ENCODE peak calls at places on chromosomes 16 and 17, in six cellular contexts. One of them, this sample, is unnamed.

GRCh38 chr16:17887963-17888362 is 417.2 kb upstream of the XYLT1 start:
- DNase-seq in IMR-90: no peak
- DNase-seq in H1: no peak
- DNase-seq in neuronal stem cell: no peak
- DNase-seq in mesenchymal stem cell: no peak
- DNase-seq in trophoblast cell: no peak
- DNase-seq in this sample: no peak

GRCh38 chr17:28963841-28964240 is 12.5 kb upstream of the PHF12 start:
- DNase-seq in trophoblast cell: no peak
- DNase-seq in IMR-90: no peak
- DNase-seq in neuronal stem cell: no peak
- DNase-seq in mesenchymal stem cell: no peak
- DNase-seq in H1: no peak
- DNase-seq in this sample: no peak

GRCh38 chr17:62652251-62653001 is 25.0 kb downstream of the MRC2 start:
- DNase-seq in neuronal stem cell: peak
- DNase-seq in trophoblast cell: peak
- DNase-seq in IMR-90: peak
- DNase-seq in H1: no peak
- DNase-seq in mesenchymal stem cell: peak
- DNase-seq in this sample: peak

GRCh38 chr16:55021595-55022475 is 91.2 kb downstream of the IRX5 start:
- DNase-seq in mesenchymal stem cell: no peak
- DNase-seq in H1: peak
- DNase-seq in IMR-90: no peak
- DNase-seq in neuronal stem cell: no peak
- DNase-seq in trophoblast cell: peak
- DNase-seq in this sample: peak

GRCh38 chr17:33021731-33022408 is 30.2 kb downstream of the SPACA3 start:
- DNase-seq in mesenchymal stem cell: no peak
- DNase-seq in H1: no peak
- DNase-seq in neuronal stem cell: no peak
- DNase-seq in trophoblast cell: no peak
- DNase-seq in IMR-90: peak
- DNase-seq in this sample: peak

GRCh38 chr17:74623693-74624093 is at the start of gene CD300E:
- DNase-seq in trophoblast cell: peak
- DNase-seq in IMR-90: no peak
- DNase-seq in H1: no peak
- DNase-seq in neuronal stem cell: no peak
- DNase-seq in mesenchymal stem cell: no peak
- DNase-seq in this sample: no peak

GRCh38 chr16:57091990-57092785 is at the start of gene CPNE2:
- DNase-seq in mesenchymal stem cell: peak
- DNase-seq in trophoblast cell: peak
- DNase-seq in IMR-90: peak
- DNase-seq in neuronal stem cell: peak
- DNase-seq in H1: no peak
- DNase-seq in this sample: peak

GRCh38 chr17:56897646-56898424 is 16.0 kb downstream of the TRIM25 start:
- DNase-seq in mesenchymal stem cell: no peak
- DNase-seq in neuronal stem cell: no peak
- DNase-seq in IMR-90: no peak
- DNase-seq in H1: no peak
- DNase-seq in trophoblast cell: no peak
- DNase-seq in this sample: no peak

GRCh38 chr17:74097461-74098131 is 105.9 kb upstream of the RPL38 start:
- DNase-seq in H1: no peak
- DNase-seq in neuronal stem cell: no peak
- DNase-seq in IMR-90: no peak
- DNase-seq in mesenchymal stem cell: no peak
- DNase-seq in trophoblast cell: no peak
- DNase-seq in this sample: no peak

GRCh38 chr16:17470002-17470870 is 524 bp downstream of the XYLT1 start:
- DNase-seq in mesenchymal stem cell: no peak
- DNase-seq in H1: no peak
- DNase-seq in trophoblast cell: peak
- DNase-seq in IMR-90: no peak
- DNase-seq in neuronal stem cell: no peak
- DNase-seq in this sample: no peak

GRCh38 chr16:67884684-67885083 is at the start of gene NRN1L:
- DNase-seq in H1: peak
- DNase-seq in trophoblast cell: peak
- DNase-seq in neuronal stem cell: peak
- DNase-seq in mesenchymal stem cell: peak
- DNase-seq in IMR-90: peak
- DNase-seq in this sample: peak

GRCh38 chr17:4788807-4789700 is at the start of gene GLTPD2:
- DNase-seq in neuronal stem cell: peak
- DNase-seq in mesenchymal stem cell: peak
- DNase-seq in H1: no peak
- DNase-seq in IMR-90: no peak
- DNase-seq in trophoblast cell: peak
- DNase-seq in this sample: peak

GRCh38 chr17:35984140-35984539 is 2.4 kb downstream of the CCL14 start:
- DNase-seq in trophoblast cell: no peak
- DNase-seq in H1: no peak
- DNase-seq in neuronal stem cell: no peak
- DNase-seq in mesenchymal stem cell: no peak
- DNase-seq in IMR-90: no peak
- DNase-seq in this sample: no peak

GRCh38 chr16:62540496-62540895 is 504.3 kb upstream of the CDH8 start:
- DNase-seq in mesenchymal stem cell: peak
- DNase-seq in IMR-90: no peak
- DNase-seq in trophoblast cell: no peak
- DNase-seq in H1: no peak
- DNase-seq in neuronal stem cell: no peak
- DNase-seq in this sample: no peak

GRCh38 chr17:8019665-8020064 is 17.2 kb downstream of the GUCY2D start:
- DNase-seq in trophoblast cell: no peak
- DNase-seq in mesenchymal stem cell: no peak
- DNase-seq in neuronal stem cell: no peak
- DNase-seq in H1: no peak
- DNase-seq in IMR-90: peak
- DNase-seq in this sample: no peak

GRCh38 chr16:5951486-5951885 is 853.9 kb upstream of the EEF2KMT start:
- DNase-seq in H1: no peak
- DNase-seq in neuronal stem cell: no peak
- DNase-seq in trophoblast cell: no peak
- DNase-seq in mesenchymal stem cell: no peak
- DNase-seq in IMR-90: no peak
- DNase-seq in this sample: no peak

GRCh38 chr16:70254095-70254964 is 2.6 kb upstream of the EXOSC6 start:
- DNase-seq in trophoblast cell: no peak
- DNase-seq in mesenchymal stem cell: no peak
- DNase-seq in IMR-90: peak
- DNase-seq in H1: no peak
- DNase-seq in neuronal stem cell: no peak
- DNase-seq in this sample: no peak

GRCh38 chr17:41697122-41697962 is 8.7 kb downstream of the EIF1 start:
- DNase-seq in mesenchymal stem cell: peak
- DNase-seq in neuronal stem cell: no peak
- DNase-seq in H1: no peak
- DNase-seq in IMR-90: peak
- DNase-seq in trophoblast cell: peak
- DNase-seq in this sample: no peak

GRCh38 chr17:524570-524969 is 172.0 kb upstream of the RPH3AL start:
- DNase-seq in H1: no peak
- DNase-seq in trophoblast cell: no peak
- DNase-seq in neuronal stem cell: no peak
- DNase-seq in mesenchymal stem cell: no peak
- DNase-seq in IMR-90: no peak
- DNase-seq in this sample: no peak

GRCh38 chr17:530851-531250 is 178.2 kb upstream of the RPH3AL start:
- DNase-seq in IMR-90: no peak
- DNase-seq in neuronal stem cell: no peak
- DNase-seq in mesenchymal stem cell: no peak
- DNase-seq in H1: no peak
- DNase-seq in trophoblast cell: no peak
- DNase-seq in this sample: no peak

GRCh38 chr17:528253-528652 is 175.6 kb upstream of the RPH3AL start:
- DNase-seq in IMR-90: no peak
- DNase-seq in trophoblast cell: no peak
- DNase-seq in mesenchymal stem cell: no peak
- DNase-seq in H1: no peak
- DNase-seq in neuronal stem cell: no peak
- DNase-seq in this sample: no peak

GRCh38 chr17:522912-523311 is 170.3 kb upstream of the RPH3AL start:
- DNase-seq in neuronal stem cell: peak
- DNase-seq in mesenchymal stem cell: no peak
- DNase-seq in IMR-90: no peak
- DNase-seq in trophoblast cell: no peak
- DNase-seq in H1: no peak
- DNase-seq in this sample: peak

GRCh38 chr17:527247-527646 is 174.6 kb upstream of the RPH3AL start:
- DNase-seq in neuronal stem cell: no peak
- DNase-seq in H1: no peak
- DNase-seq in trophoblast cell: no peak
- DNase-seq in mesenchymal stem cell: no peak
- DNase-seq in IMR-90: no peak
- DNase-seq in this sample: no peak
- H2AK5ac ChIP-seq in neuronal stem cell: no peak
- H2AK5ac ChIP-seq in H1: peak
- H2AK5ac ChIP-seq in trophoblast cell: no peak
- H2AK5ac ChIP-seq in mesenchymal stem cell: no peak
- H2AK5ac ChIP-seq in IMR-90: no peak
- H2AK5ac ChIP-seq in this sample: no peak

GRCh38 chr16:736936-737481 is 3.8 kb downstream of the CIAO3 start:
- DNase-seq in trophoblast cell: no peak
- DNase-seq in neuronal stem cell: no peak
- DNase-seq in H1: no peak
- DNase-seq in mesenchymal stem cell: no peak
- DNase-seq in IMR-90: no peak
- DNase-seq in this sample: no peak
- H3K4me3 ChIP-seq in trophoblast cell: no peak
- H3K4me3 ChIP-seq in neuronal stem cell: no peak
- H3K4me3 ChIP-seq in H1: no peak
- H3K4me3 ChIP-seq in mesenchymal stem cell: no peak
- H3K4me3 ChIP-seq in IMR-90: no peak
- H3K4me3 ChIP-seq in this sample: no peak

GRCh38 chr17:58338454-58338841 is 9.9 kb upstream of the TSPOAP1 start:
- DNase-seq in IMR-90: no peak
- DNase-seq in neuronal stem cell: no peak
- DNase-seq in trophoblast cell: no peak
- DNase-seq in H1: no peak
- DNase-seq in mesenchymal stem cell: no peak
- DNase-seq in this sample: no peak
- H2AK5ac ChIP-seq in IMR-90: peak
- H2AK5ac ChIP-seq in neuronal stem cell: no peak
- H2AK5ac ChIP-seq in trophoblast cell: peak
- H2AK5ac ChIP-seq in H1: peak
- H2AK5ac ChIP-seq in mesenchymal stem cell: peak
- H2AK5ac ChIP-seq in this sample: peak

GRCh38 chr17:1030684-1031557 is 34.0 kb downstream of the TIMM22 start:
- DNase-seq in trophoblast cell: no peak
- DNase-seq in neuronal stem cell: no peak
- DNase-seq in mesenchymal stem cell: no peak
- DNase-seq in IMR-90: no peak
- DNase-seq in H1: no peak
- DNase-seq in this sample: no peak
- H3K4me3 ChIP-seq in trophoblast cell: no peak
- H3K4me3 ChIP-seq in neuronal stem cell: no peak
- H3K4me3 ChIP-seq in mesenchymal stem cell: no peak
- H3K4me3 ChIP-seq in IMR-90: no peak
- H3K4me3 ChIP-seq in H1: no peak
- H3K4me3 ChIP-seq in this sample: no peak

GRCh38 chr17:20203761-20204263 is 194.7 kb downstream of the SPECC1 start:
- DNase-seq in trophoblast cell: no peak
- DNase-seq in IMR-90: peak
- DNase-seq in H1: no peak
- DNase-seq in neuronal stem cell: no peak
- DNase-seq in mesenchymal stem cell: peak
- DNase-seq in this sample: no peak
- H2AK5ac ChIP-seq in trophoblast cell: no peak
- H2AK5ac ChIP-seq in IMR-90: peak
- H2AK5ac ChIP-seq in H1: peak
- H2AK5ac ChIP-seq in neuronal stem cell: no peak
- H2AK5ac ChIP-seq in mesenchymal stem cell: peak
- H2AK5ac ChIP-seq in this sample: no peak

DNA sequence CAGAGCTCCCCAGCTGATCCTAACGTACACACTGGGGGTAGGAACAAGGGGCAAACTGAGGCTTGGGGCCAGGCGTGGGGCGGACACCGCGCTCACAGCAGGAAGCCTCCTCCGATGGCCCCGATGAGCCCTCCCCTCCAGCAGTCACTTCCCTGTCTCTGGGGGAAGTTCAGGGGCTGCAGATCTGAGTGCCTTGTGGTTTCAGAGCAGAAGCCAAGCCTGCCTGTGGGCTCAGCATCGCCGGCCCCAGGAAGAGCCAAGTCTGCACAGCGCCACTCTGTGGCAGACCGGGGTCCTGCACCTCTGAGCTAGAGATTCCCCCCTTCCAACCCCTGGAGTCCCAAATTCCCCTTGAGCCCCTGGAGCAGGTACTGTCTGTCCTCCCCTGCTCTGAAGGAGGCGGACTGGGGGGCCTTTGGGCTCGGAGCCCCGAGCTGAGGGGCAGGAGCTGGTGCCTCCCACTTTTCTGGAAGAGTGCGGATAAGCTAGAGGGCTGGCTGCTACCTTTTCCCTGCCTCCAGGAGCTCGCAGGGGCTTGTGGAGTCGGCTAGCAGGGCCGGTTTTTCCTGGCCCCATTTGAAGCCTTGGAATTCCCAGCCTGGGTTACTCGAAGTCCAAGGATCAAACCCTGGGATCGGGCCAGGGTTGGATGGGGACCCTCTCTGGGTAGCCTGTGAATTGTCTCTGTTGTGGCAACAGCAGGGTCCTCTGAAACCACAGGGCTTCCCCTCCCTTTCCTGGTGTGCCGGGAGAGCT is 2.9 kb downstream of the GSE1 start:
- DNase-seq in IMR-90: peak
- DNase-seq in neuronal stem cell: peak
- DNase-seq in mesenchymal stem cell: peak
- DNase-seq in trophoblast cell: peak
- DNase-seq in H1: no peak
- DNase-seq in this sample: peak
- H3K4me3 ChIP-seq in IMR-90: no peak
- H3K4me3 ChIP-seq in neuronal stem cell: no peak
- H3K4me3 ChIP-seq in mesenchymal stem cell: no peak
- H3K4me3 ChIP-seq in trophoblast cell: no peak
- H3K4me3 ChIP-seq in H1: peak
- H3K4me3 ChIP-seq in this sample: no peak

This sample was measured in mesendoderm.